ENCODE peak calls at places on chromosomes 2 and 18, in four cellular contexts. Q is sigmoid colon, Y is A549, R is Peyer's patch. H is an unnamed sample.

GRCh38 chr2:239967244-239968036 is 57.7 kb downstream of the NDUFA10 start:
- DNase-seq in Q (no peak), Y (no peak), R (no peak), H (no peak)

GRCh38 chr2:223762853-223763252 is 74.5 kb downstream of the AP1S3 start:
- DNase-seq in Q (no peak), Y (no peak), R (no peak), H (no peak)

GRCh38 chr18:13279181-13280065 is 60.9 kb downstream of the LDLRAD4 start:
- DNase-seq in Q (no peak), Y (no peak), R (no peak), H (no peak)

GRCh38 chr18:8029061-8029460 is 461.9 kb downstream of the PTPRM start:
- DNase-seq in Q (no peak), Y (no peak), R (no peak), H (peak)

GRCh38 chr2:100800910-100801309 is 19.0 kb upstream of the NPAS2 start:
- DNase-seq in Q (no peak), Y (no peak), R (no peak), H (no peak)

GRCh38 chr2:27086722-27087446 is at the start of gene KHK:
- DNase-seq in Q (peak), Y (peak), R (peak), H (peak)

GRCh38 chr2:236576053-236576452 is 6.4 kb downstream of the ACKR3 start:
- DNase-seq in Q (peak), Y (no peak), R (no peak), H (no peak)

GRCh38 chr2:109470121-109470921 is 143.4 kb downstream of the SEPTIN10 start:
- DNase-seq in Q (no peak), Y (no peak), R (peak), H (no peak)

GRCh38 chr2:71583876-71584275 is 130.5 kb downstream of the DYSF start:
- DNase-seq in Q (no peak), Y (no peak), R (no peak), H (no peak)

GRCh38 chr2:71716697-71717624 is 263.6 kb downstream of the DYSF start:
- DNase-seq in Q (peak), Y (no peak), R (peak), H (peak)

GRCh38 chr2:55530539-55531081 is 11.1 kb downstream of the CFAP36 start:
- DNase-seq in Q (no peak), Y (no peak), R (no peak), H (no peak)

GRCh38 chr18:35110554-35111058 is 69.4 kb downstream of the MAPRE2 start:
- DNase-seq in Q (no peak), Y (no peak), R (no peak), H (no peak)

GRCh38 chr2:195252018-195252417 is 405.0 kb upstream of the SLC39A10 start:
- DNase-seq in Q (no peak), Y (no peak), R (no peak), H (no peak)

GRCh38 chr2:234556848-234557573 is 60.1 kb upstream of the ARL4C start:
- DNase-seq in Q (no peak), Y (peak), R (no peak), H (no peak)

GRCh38 chr2:215527738-215528137 is 91.9 kb upstream of the FN1 start:
- DNase-seq in Q (no peak), Y (no peak), R (no peak), H (no peak)

GRCh38 chr2:226953206-226953605 is 117.4 kb downstream of the RHBDD1 start:
- DNase-seq in Q (no peak), Y (no peak), R (no peak), H (no peak)

GRCh38 chr2:187475499-187476248 is 27.6 kb upstream of the CALCRL start:
- DNase-seq in Q (no peak), Y (no peak), R (no peak), H (no peak)

GRCh38 chr2:237299897-237300296 is 114.1 kb downstream of the COL6A3 start:
- DNase-seq in Q (no peak), Y (no peak), R (no peak), H (no peak)

GRCh38 chr2:79619442-79619841 is 106.6 kb downstream of the CTNNA2 start:
- DNase-seq in Q (no peak), Y (no peak), R (no peak), H (no peak)
- H3K4me3 ChIP-seq in Q (no peak), Y (no peak), R (no peak), H (no peak)

GRCh38 chr2:159285929-159286708 is at the start of gene WDSUB1:
- DNase-seq in Q (peak), Y (no peak), R (peak), H (peak)

GRCh38 chr2:159283529-159283928 is 3.0 kb downstream of the WDSUB1 start:
- DNase-seq in Q (no peak), Y (no peak), R (no peak), H (no peak)

GRCh38 chr2:159285433-159285832 is 1.1 kb downstream of the WDSUB1 start:
- DNase-seq in Q (no peak), Y (no peak), R (no peak), H (peak)

GRCh38 chr2:159287733-159288132 is 1.2 kb upstream of the WDSUB1 start:
- DNase-seq in Q (no peak), Y (no peak), R (no peak), H (no peak)

DNA sequence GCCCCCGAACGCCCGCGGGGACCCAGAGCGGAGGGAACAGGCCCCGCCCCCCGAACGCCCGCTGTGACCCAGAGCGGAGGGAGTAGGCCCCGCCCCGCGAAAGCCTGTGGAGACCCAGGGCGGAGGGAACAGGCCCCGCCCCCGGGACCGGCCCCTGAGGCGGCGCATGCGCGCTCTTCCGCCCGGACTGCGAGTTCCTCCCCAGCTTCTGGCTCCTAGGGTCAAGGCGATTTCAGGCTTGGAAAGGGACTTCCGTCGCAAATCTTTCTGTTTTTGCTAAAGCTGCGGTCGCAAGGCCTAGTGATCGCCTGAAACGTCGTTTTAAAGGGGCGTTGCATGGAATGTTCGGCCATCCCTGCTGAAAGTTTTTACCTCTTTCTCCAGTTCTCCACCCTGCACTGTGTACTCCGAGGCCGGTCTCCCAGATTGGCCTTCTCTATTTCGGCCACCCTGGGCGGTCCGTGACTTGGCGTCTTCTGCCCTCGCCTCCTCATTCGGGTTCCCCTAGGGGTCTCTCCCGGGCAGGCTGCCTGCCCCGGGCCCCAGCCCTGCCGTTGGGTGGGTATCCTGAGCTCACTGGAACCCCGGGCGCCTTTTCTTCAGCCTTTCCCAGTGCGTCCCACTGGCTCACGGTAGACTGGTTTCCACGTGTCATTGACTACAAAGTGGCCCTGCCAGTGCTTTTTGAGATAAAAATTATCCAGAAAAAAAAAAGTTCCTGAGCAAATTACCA is 372 bp upstream of the WDSUB1 start:
- DNase-seq in Q (peak), Y (peak), R (peak), H (peak)
- TF ChIP-seq POLR2A in Q (peak), Y (peak), R (peak), H (peak)

DNA sequence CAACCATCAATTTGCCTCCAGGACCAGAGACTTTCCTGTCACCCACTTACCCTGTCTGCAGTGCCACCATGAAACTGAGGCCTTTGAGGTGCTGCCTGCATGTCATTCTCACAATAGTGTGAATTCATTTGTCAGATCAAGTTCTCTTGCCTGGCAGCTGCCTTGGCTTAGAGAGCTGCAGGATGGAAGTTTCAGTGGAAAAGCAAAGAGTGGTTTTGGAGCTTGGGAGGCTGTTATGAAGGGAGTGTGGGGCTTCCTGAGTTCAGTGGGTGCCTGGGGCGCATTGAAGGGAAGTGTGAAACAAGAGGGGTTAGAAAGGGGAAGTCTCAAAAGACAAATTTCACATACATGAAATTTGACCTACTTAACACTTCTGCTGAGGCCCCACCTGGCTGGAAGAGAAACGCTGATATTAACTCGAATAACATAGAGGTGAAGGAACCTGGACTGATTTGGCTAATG is 7.9 kb upstream of the LBH start:
- DNase-seq in Q (no peak), Y (no peak), R (no peak), H (no peak)
- H3K27ac ChIP-seq in Q (no peak), Y (no peak), R (peak), H (peak)

GRCh38 chr2:96914332-96914731 is 44.5 kb upstream of the SEMA4C start:
- DNase-seq in Q (no peak), Y (no peak), R (no peak), H (no peak)
- H3K4me3 ChIP-seq in Q (no peak), Y (no peak), R (no peak), H (no peak)

DNA sequence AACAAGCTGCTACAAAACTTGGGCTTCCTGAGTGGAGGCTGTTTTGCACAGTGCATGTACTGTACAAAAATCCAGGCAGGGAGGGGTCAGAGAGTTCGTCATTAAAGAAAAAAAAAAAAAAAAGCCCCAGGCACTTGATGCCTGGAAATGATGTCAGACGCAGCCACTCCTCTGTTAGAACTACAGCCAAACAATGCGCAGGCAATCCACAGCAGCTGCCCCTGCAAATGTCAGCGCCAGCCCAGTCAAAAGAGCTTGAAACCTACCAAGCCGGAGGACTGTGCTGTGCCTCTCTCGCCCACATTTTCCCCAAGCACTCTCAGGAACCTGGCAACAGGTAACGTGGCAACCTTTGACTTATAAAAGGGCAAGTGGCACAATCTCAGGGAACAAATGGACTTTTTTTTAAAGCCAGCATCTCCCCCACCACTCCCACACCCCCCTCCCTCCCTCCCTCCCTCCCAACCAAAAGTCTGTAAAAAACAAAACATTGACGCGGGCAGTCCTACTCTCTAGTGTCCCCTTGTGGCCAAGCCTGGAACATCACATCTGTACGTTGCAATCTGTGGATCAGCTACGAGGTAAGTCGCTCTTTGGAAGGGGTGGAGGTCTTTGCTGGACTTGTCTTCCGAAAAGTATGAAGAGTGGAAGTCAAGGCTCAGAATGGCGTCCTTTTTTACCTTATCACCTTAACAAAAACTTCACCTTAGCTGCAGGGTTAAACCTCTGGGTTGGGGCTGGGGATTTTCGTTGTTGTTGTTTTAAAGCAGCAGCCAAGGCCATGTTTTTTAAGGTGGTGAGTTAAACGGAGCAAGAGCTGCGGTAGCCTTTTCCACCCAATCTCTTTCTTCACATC is 144.2 kb downstream of the TGIF1 start:
- DNase-seq in Q (peak), Y (peak), R (peak), H (no peak)
- TF ChIP-seq POLR2A in Q (peak), Y (peak), R (peak), H (no peak)

GRCh38 chr18:986071-986470 is 81.4 kb downstream of the ADCYAP1 start:
- DNase-seq in Q (no peak), Y (no peak), R (no peak), H (peak)
- H3K27ac ChIP-seq in Q (no peak), Y (no peak), R (no peak), H (no peak)

H was measured in upper lobe of left lung.